ENCODE peak calls at places on chromosomes 2 and 18, in seven cellular contexts. U, T, M, H, D, F and G are unnamed samples.

GRCh38 chr2:236250286-236250685 is 13.9 kb downstream of the ASB18 start:
- DNase-seq in M (no peak), F (no peak), U (no peak), T (no peak), D (no peak), H (no peak), G (no peak)

GRCh38 chr18:28175930-28176673 is 828 bp downstream of the CDH2 start:
- DNase-seq in F (no peak), D (peak; percentile 41), M (peak; percentile 62), T (no peak), U (peak; percentile 45), H (no peak), G (peak; percentile 47)

GRCh38 chr18:44715841-44716240 is 35.2 kb downstream of the SETBP1 start:
- DNase-seq in M (no peak), U (no peak), H (no peak), F (no peak), D (no peak), T (no peak), G (no peak)

GRCh38 chr2:108629417-108629816 is 89.9 kb upstream of the RANBP2 start:
- DNase-seq in D (no peak), M (no peak), F (no peak), T (no peak), H (no peak), U (no peak), G (no peak)

GRCh38 chr2:44579837-44580230 is 218.1 kb downstream of the CAMKMT start:
- DNase-seq in M (no peak), H (no peak), F (no peak), D (no peak), U (no peak), T (no peak), G (no peak)

GRCh38 chr2:111119847-111120252 is 864 bp upstream of the BCL2L11 start:
- DNase-seq in M (peak; percentile 20), T (no peak), D (no peak), F (peak; percentile 47), U (no peak), H (no peak), G (no peak)

GRCh38 chr2:60440080-60440753 is 113.2 kb downstream of the BCL11A start:
- DNase-seq in T (no peak), F (no peak), D (no peak), M (no peak), H (no peak), U (no peak), G (no peak)

GRCh38 chr2:212406716-212407115 is 131.9 kb downstream of the ERBB4 start:
- DNase-seq in T (no peak), D (no peak), M (peak; percentile 71), H (no peak), U (no peak), F (no peak), G (no peak)

GRCh38 chr18:62201870-62202269 is 14.8 kb downstream of the RELCH start:
- DNase-seq in D (no peak), U (no peak), H (no peak), T (no peak), F (no peak), M (no peak), G (no peak)

GRCh38 chr18:8517276-8517675 is 92.0 kb upstream of the RAB12 start:
- DNase-seq in H (no peak), T (no peak), D (no peak), U (no peak), M (no peak), F (no peak), G (no peak)

GRCh38 chr2:180306346-180306745 is 299.2 kb upstream of the CWC22 start:
- DNase-seq in F (no peak), T (no peak), M (no peak), D (no peak), U (no peak), H (no peak), G (no peak)

GRCh38 chr2:149038442-149039212 is at the start of gene LYPD6B:
- DNase-seq in M (peak; percentile 66), U (no peak), F (peak; percentile 69), T (no peak), D (no peak), H (no peak), G (no peak)

DNA sequence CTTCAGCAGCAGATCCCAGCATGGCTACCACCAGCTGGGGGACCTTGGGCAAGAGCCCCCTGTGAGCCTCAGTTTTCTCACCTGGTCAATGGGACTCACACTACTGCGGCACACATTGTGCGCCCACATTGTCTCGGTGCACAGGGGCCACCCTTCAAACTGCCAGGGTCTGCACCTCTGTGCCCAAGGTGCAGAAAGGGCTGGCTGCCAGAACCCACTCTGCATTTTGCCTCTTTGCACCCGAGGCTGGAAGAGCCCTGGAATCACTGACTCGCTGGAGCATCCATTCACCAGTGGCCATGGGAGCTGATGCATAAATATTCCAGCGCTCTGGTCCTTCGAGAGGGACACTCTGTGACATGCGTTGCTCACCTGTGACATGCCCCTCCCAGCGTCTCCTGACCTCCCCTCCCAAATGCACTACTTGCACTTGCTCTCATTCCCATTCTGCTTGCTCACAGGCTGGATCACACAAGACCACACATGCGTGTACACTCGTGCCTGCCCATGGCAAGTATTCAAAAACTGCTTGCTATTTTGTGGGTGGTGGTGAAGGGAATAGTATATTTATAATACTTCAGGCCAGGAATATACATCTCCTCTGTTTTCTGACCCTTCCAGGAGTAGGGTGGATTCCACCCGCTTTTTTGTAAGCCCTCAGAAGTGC is 18.8 kb upstream of the C1QL2 start:
- DNase-seq in T (no peak), F (no peak), H (no peak), U (no peak), D (no peak), M (no peak), G (no peak)
- H3K4me3 ChIP-seq in T (no peak overlapping the region), F (no peak overlapping the region), H (no peak overlapping the region), U (no peak overlapping the region), D (no peak overlapping the region), M (no peak overlapping the region), G (no peak overlapping the region)

GRCh38 chr2:26725516-26725810 is 32.9 kb downstream of the KCNK3 start:
- DNase-seq in U (no peak), D (no peak), T (no peak), M (no peak), F (no peak), H (peak; percentile 96), G (peak; percentile 42)
- H3K4me1 ChIP-seq in U (peaks cover 74% of the 10 kb centered on the region), D (peaks cover 38% of the 10 kb centered on the region), T (peaks cover 56% of the 10 kb centered on the region), M (peaks cover 7% of the 10 kb centered on the region), F (peaks cover 42% of the 10 kb centered on the region), H (peaks cover 75% of the 10 kb centered on the region), G (peaks cover 25% of the 10 kb centered on the region)

GRCh38 chr2:9739508-9739907 is 103.8 kb upstream of the TAF1B start:
- DNase-seq in M (no peak), D (peak; percentile 79), F (peak; percentile 58), H (peak; percentile 62), U (no peak), T (no peak), G (peak; percentile 93)
- H3K4me3 ChIP-seq in M (no peak overlapping the region), D (peak overlapping the region; percentile 53), F (peak overlapping the region; percentile 45), H (no peak overlapping the region), U (no peak overlapping the region), T (no peak overlapping the region), G (peak overlapping the region; percentile 7)

GRCh38 chr2:62194558-62195420 is 1.1 kb upstream of the B3GNT2 start:
- DNase-seq in U (no peak), M (no peak), T (no peak), H (peak; percentile 58), D (no peak), F (peak; percentile 55), G (peak; percentile 73)
- H3K4me1 ChIP-seq in U (peaks cover 27% of the 10 kb centered on the region), M (peaks cover 5% of the 10 kb centered on the region), T (peaks cover 20% of the 10 kb centered on the region), H (peaks cover 29% of the 10 kb centered on the region), D (no peaks in the 10 kb centered on the region), F (peaks cover 32% of the 10 kb centered on the region), G (peaks cover 4% of the 10 kb centered on the region)

GRCh38 chr2:230348792-230349191 is 21.8 kb downstream of the SP140L start:
- DNase-seq in F (no peak), U (no peak), M (no peak), H (no peak), D (no peak), T (no peak), G (no peak)

GRCh38 chr2:230343747-230344146 is 16.8 kb downstream of the SP140L start:
- DNase-seq in U (no peak), T (no peak), H (no peak), F (no peak), D (no peak), M (no peak), G (no peak)

GRCh38 chr2:230346465-230346864 is 19.5 kb downstream of the SP140L start:
- DNase-seq in M (no peak), U (no peak), D (no peak), F (no peak), T (no peak), H (no peak), G (no peak)

GRCh38 chr2:230346921-230347533 is 20.0 kb downstream of the SP140L start:
- DNase-seq in H (no peak), F (no peak), M (no peak), D (no peak), U (no peak), T (no peak), G (no peak)

DNA sequence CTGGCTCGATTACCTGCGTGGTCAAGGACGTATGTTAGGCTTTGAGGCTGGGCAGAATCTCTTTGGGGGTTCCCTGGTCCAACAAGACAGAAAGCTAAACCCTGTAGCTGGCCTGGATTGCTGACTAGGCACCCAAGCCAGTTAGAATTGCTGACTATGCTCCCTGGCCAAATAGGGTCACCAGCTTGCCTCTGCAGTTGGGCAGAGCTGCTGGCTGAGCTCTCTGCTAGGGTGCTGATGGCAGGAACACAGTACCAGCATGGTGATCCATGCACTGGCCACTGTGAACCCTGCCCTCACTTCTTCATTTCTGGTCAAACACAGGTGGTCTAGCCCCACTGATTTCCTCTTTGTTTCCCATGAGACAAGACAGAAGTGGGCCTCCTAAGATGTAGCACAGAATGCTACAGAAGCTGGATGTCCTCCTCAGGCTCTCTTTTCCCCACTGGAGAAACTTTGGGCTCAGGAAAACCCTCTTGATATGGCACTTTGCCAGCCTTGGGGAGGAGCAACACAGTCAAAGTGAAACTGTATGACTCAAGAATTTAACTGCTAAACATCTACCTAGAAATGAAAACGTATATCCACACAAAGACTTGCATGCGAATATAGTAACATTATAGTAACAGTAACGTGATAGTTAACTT is 20.8 kb downstream of the SP140L start:
- DNase-seq in D (no peak), F (no peak), M (no peak), T (no peak), H (no peak), U (no peak), G (no peak)
- H3K4me3 ChIP-seq in D (no peak overlapping the region), F (no peak overlapping the region), M (no peak overlapping the region), T (no peak overlapping the region), H (no peak overlapping the region), U (no peak overlapping the region), G (no peak overlapping the region)